ENCODE peak calls at places on chromosome 19, in four cellular contexts. T, R, A and G are unnamed samples.
A peak's percentile ranks its signal among the peaks of the same experiment; 100 is the strongest.

GRCh38 chr19:34282611-34283519 is 28.5 kb downstream of the GARRE1 start:
- DNase-seq in T (no peak), R (no peak), A (no peak), G (no peak)

GRCh38 chr19:1445185-1445931 is 4.6 kb upstream of the APC2 start:
- DNase-seq in T (peak; percentile 26), R (peak; percentile 48), A (no peak), G (peak; percentile 83)

GRCh38 chr19:45498411-45499195 is at the start of gene PPM1N:
- DNase-seq in T (no peak), R (no peak), A (no peak), G (peak; percentile 30)

GRCh38 chr19:1907563-1908363 is 2.6 kb downstream of the ADAT3 start:
- DNase-seq in T (no peak), R (no peak), A (no peak), G (no peak)

GRCh38 chr19:32800191-32800590 is 69.4 kb downstream of the SLC7A9 start:
- DNase-seq in T (no peak), R (no peak), A (no peak), G (no peak)

GRCh38 chr19:14149509-14149994 is 13.2 kb upstream of the ASF1B start:
- DNase-seq in T (no peak), R (no peak), A (no peak), G (no peak)

GRCh38 chr19:18660051-18660910 is 23.2 kb upstream of the CRTC1 start:
- DNase-seq in T (peak; percentile 30), R (no peak), A (no peak), G (no peak)

GRCh38 chr19:32437096-32437495 is 31.5 kb downstream of the DPY19L3 start:
- DNase-seq in T (no peak), R (no peak), A (no peak), G (no peak)

GRCh38 chr19:15126511-15126910 is 19.3 kb downstream of the SYDE1 start:
- DNase-seq in T (no peak), R (no peak), A (no peak), G (no peak)

GRCh38 chr19:15469513-15470297 is 5.4 kb upstream of the RASAL3 start:
- DNase-seq in T (no peak), R (no peak), A (no peak), G (no peak)

GRCh38 chr19:30082611-30083010 is 140.6 kb downstream of the URI1 start:
- DNase-seq in T (no peak), R (no peak), A (no peak), G (no peak)

GRCh38 chr19:5338661-5339469 is 1.7 kb downstream of the PTPRS start:
- DNase-seq in T (no peak), R (no peak), A (no peak), G (peak; percentile 46)

GRCh38 chr19:35585844-35586243 is at the start of gene PMIS2:
- DNase-seq in T (no peak), R (no peak), A (no peak), G (no peak)

GRCh38 chr19:3607398-3608078 is 863 bp upstream of the TBXA2R start:
- DNase-seq in T (no peak), R (no peak), A (no peak), G (no peak)

GRCh38 chr19:51272183-51272817 is 21.4 kb downstream of the SIGLECL1 start:
- DNase-seq in T (no peak), R (no peak), A (no peak), G (no peak)

GRCh38 chr19:54137913-54138776 is 583 bp downstream of the CNOT3 start:
- DNase-seq in T (no peak), R (no peak), A (no peak), G (no peak)

GRCh38 chr19:53977991-53978731 is 13.3 kb upstream of the CACNG6 start:
- DNase-seq in T (peak; percentile 31), R (no peak), A (peak; percentile 56), G (peak; percentile 70)

GRCh38 chr19:55632463-55632834 is 8.1 kb upstream of the ZNF784 start:
- DNase-seq in T (peak; percentile 36), R (peak; percentile 78), A (peak; percentile 97), G (peak; percentile 94)

GRCh38 chr19:46555684-46556083 is 45.4 kb upstream of the CALM3 start:
- DNase-seq in T (no peak), R (no peak), A (no peak), G (no peak)

GRCh38 chr19:30167206-30167903 is 204.8 kb upstream of the ZNF536 start:
- DNase-seq in T (no peak), R (no peak), A (no peak), G (no peak)

GRCh38 chr19:55495646-55496349 is 7.6 kb downstream of the SSC5D start:
- DNase-seq in T (no peak), R (no peak), A (no peak), G (no peak)

GRCh38 chr19:33420821-33421220 is 47.3 kb downstream of the CEBPG start:
- DNase-seq in T (no peak), R (no peak), A (no peak), G (no peak)

GRCh38 chr19:30036154-30037129 is 94.4 kb downstream of the URI1 start:
- DNase-seq in T (no peak), R (no peak), A (no peak), G (no peak)

GRCh38 chr19:52453324-52454094 is at the start of gene ZNF578:
- DNase-seq in T (no peak), R (no peak), A (peak; percentile 42), G (no peak)

GRCh38 chr19:53892981-53893325 is 11.0 kb downstream of the PRKCG start:
- DNase-seq in T (no peak), R (no peak), A (no peak), G (no peak)

GRCh38 chr19:9700229-9700981 is 25.5 kb upstream of the ZNF562 start:
- DNase-seq in T (no peak), R (peak; percentile 1), A (no peak), G (no peak)

GRCh38 chr19:51511353-51511752 is 9.8 kb upstream of the SIGLEC12 start:
- DNase-seq in T (no peak), R (no peak), A (no peak), G (no peak)

GRCh38 chr19:3443840-3444694 is 36.3 kb downstream of the SMIM24 start:
- DNase-seq in T (no peak), R (no peak), A (no peak), G (peak; percentile 78)

GRCh38 chr19:47188507-47189033 is 42.4 kb downstream of the BBC3 start:
- DNase-seq in T (no peak), R (no peak), A (no peak), G (no peak)

GRCh38 chr19:52028780-52029123 is 573 bp upstream of the ZNF614 start:
- DNase-seq in T (no peak), R (no peak), A (no peak), G (no peak)

GRCh38 chr19:31253816-31254551 is 95.3 kb downstream of the TSHZ3 start:
- DNase-seq in T (no peak), R (no peak), A (peak; percentile 60), G (no peak)